ENCODE peak calls at places on chromosome 9, in five cellular contexts. D, E, M, J and S are unnamed samples.

GRCh38 chr9:97397220-97397619 is 14.7 kb upstream of the TDRD7 start:
- DNase-seq in D (no peak), E (peak; percentile 86), M (no peak), J (no peak), S (peak; percentile 84)

GRCh38 chr9:70479880-70480291 is 65.4 kb upstream of the KLF9 start:
- DNase-seq in D (no peak), E (peak; percentile 65), M (peak; percentile 98), J (peak; percentile 54), S (no peak)

GRCh38 chr9:35993976-35994720 is 36.2 kb upstream of the OR2S2 start:
- DNase-seq in D (no peak), E (no peak), M (peak; percentile 11), J (no peak), S (no peak)

GRCh38 chr9:8816361-8816760 is 1016.8 kb upstream of the DMAC1 start:
- DNase-seq in D (no peak), E (no peak), M (no peak), J (no peak), S (peak; percentile 1)

GRCh38 chr9:127308559-127309429 is 44.2 kb downstream of the GARNL3 start:
- DNase-seq in D (no peak), E (peak; percentile 24), M (peak; percentile 68), J (no peak), S (no peak)

GRCh38 chr9:14710804-14711203 is 11.7 kb downstream of the CER1 start:
- DNase-seq in D (no peak), E (no peak), M (peak; percentile 81), J (no peak), S (no peak)

GRCh38 chr9:36328798-36329411 is 70.7 kb upstream of the GNE start:
- DNase-seq in D (no peak), E (peak; percentile 78), M (peak; percentile 87), J (no peak), S (peak; percentile 79)

GRCh38 chr9:18776836-18777820 is 255.9 kb downstream of the SAXO1 start:
- DNase-seq in D (no peak), E (no peak), M (no peak), J (no peak), S (no peak)

GRCh38 chr9:98168952-98169488 is 23.4 kb downstream of the CORO2A start:
- DNase-seq in D (no peak), E (peak; percentile 31), M (peak; percentile 56), J (peak; percentile 76), S (peak; percentile 92)

GRCh38 chr9:89078860-89079259 is 87.6 kb downstream of the S1PR3 start:
- DNase-seq in D (no peak), E (peak; percentile 59), M (peak; percentile 48), J (no peak), S (no peak)

GRCh38 chr9:131238402-131239021 is 37.8 kb downstream of the FAM78A start:
- DNase-seq in D (no peak), E (no peak), M (peak; percentile 44), J (peak; percentile 66), S (no peak)

GRCh38 chr9:77811832-77812231 is 163.7 kb upstream of the GNA14 start:
- DNase-seq in D (no peak), E (no peak), M (no peak), J (no peak), S (peak; percentile 10)

GRCh38 chr9:78074385-78075291 is 43.0 kb upstream of the GNAQ start:
- DNase-seq in D (no peak), E (peak; percentile 35), M (no peak), J (no peak), S (no peak)

GRCh38 chr9:19239955-19240354 is 9.5 kb downstream of the DENND4C start:
- DNase-seq in D (no peak), E (no peak), M (peak; percentile 31), J (no peak), S (no peak)

GRCh38 chr9:131060902-131061630 is 35.3 kb upstream of the AIF1L start:
- DNase-seq in D (no peak), E (no peak), M (no peak), J (no peak), S (no peak)

GRCh38 chr9:73357607-73358006 is 205.9 kb downstream of the ANXA1 start:
- DNase-seq in D (no peak), E (no peak), M (no peak), J (no peak), S (no peak)

GRCh38 chr9:71442937-71443336 is 321.5 kb upstream of the TRPM3 start:
- DNase-seq in D (no peak), E (no peak), M (no peak), J (no peak), S (no peak)

GRCh38 chr9:133730994-133731715 is 7.0 kb downstream of the SARDH start:
- DNase-seq in D (no peak), E (no peak), M (no peak), J (no peak), S (no peak)

GRCh38 chr9:127497656-127498290 is 46.5 kb downstream of the LRSAM1 start:
- DNase-seq in D (no peak), E (no peak), M (no peak), J (no peak), S (no peak)

GRCh38 chr9:79129865-79130480 is 441.8 kb upstream of the TLE4 start:
- DNase-seq in D (no peak), E (peak; percentile 78), M (peak; percentile 78), J (peak; percentile 44), S (peak; percentile 10)

GRCh38 chr9:115691686-115692085 is 461.9 kb upstream of the PAPPA start:
- DNase-seq in D (no peak), E (peak; percentile 91), M (peak; percentile 60), J (no peak), S (no peak)

GRCh38 chr9:5938449-5938848 is 47.8 kb downstream of the MLANA start:
- DNase-seq in D (no peak), E (no peak), M (no peak), J (no peak), S (no peak)